ENCODE peak calls at places on chromosomes 3 and 15, in five cellular contexts. F is neural progenitor cell, T is PC-3, V is PC-9, W is GM23338. A is an unnamed sample.

GRCh38 chr3:114435733-114436132 is 141.9 kb downstream of the TIGIT start:
- DNase-seq in F (no peak), T (no peak), W (no peak), V (no peak), A (no peak)

GRCh38 chr15:65033659-65034269 is 4.3 kb upstream of the MTFMT start:
- DNase-seq in T (peak; percentile 40), F (peak; percentile 56), W (peak; percentile 66), V (no peak), A (peak; percentile 61)

GRCh38 chr3:132414841-132415240 is 2.5 kb upstream of the DNAJC13 start:
- DNase-seq in T (no peak), V (no peak), F (no peak), W (no peak), A (no peak)

GRCh38 chr3:38457111-38458003 is 3.7 kb downstream of the ACVR2B start:
- DNase-seq in T (no peak), W (peak; percentile 33), V (no peak), F (no peak), A (no peak)

GRCh38 chr3:126699011-126699410 is 5.0 kb upstream of the CHCHD6 start:
- DNase-seq in W (no peak), T (no peak), F (no peak), V (no peak), A (no peak)

GRCh38 chr15:47404877-47405276 is 312.4 kb upstream of the SEMA6D start:
- DNase-seq in F (no peak), V (no peak), T (no peak), W (peak; percentile 16), A (no peak)

GRCh38 chr3:8307545-8308110 is 194.0 kb upstream of the LMCD1 start:
- DNase-seq in V (no peak), T (no peak), F (no peak), W (no peak), A (no peak)

GRCh38 chr3:134847349-134847748 is 52.3 kb downstream of the EPHB1 start:
- DNase-seq in F (no peak), W (no peak), T (no peak), V (no peak), A (no peak)

GRCh38 chr3:25043181-25043580 is 384.9 kb upstream of the RARB start:
- DNase-seq in T (no peak), V (no peak), W (no peak), F (no peak), A (no peak)

GRCh38 chr3:143737065-143737464 is 111.2 kb downstream of the SLC9A9 start:
- DNase-seq in T (peak; percentile 29), F (no peak), W (no peak), V (no peak), A (no peak)

GRCh38 chr3:10470666-10471336 is 34.6 kb downstream of the ATP2B2 start:
- DNase-seq in T (no peak), V (no peak), W (peak; percentile 87), F (peak; percentile 93), A (no peak)

GRCh38 chr15:100879461-100880138 is at the start of gene ALDH1A3:
- DNase-seq in F (peak; percentile 56), V (peak; percentile 70), T (peak; percentile 93), W (peak; percentile 56), A (peak; percentile 46)

GRCh38 chr3:77081240-77081661 is 41.4 kb downstream of the ROBO2 start:
- DNase-seq in F (no peak), T (peak; percentile 45), W (no peak), V (no peak), A (no peak)

GRCh38 chr15:87848012-87848411 is 408.5 kb downstream of the NTRK3 start:
- DNase-seq in V (no peak), T (no peak), W (no peak), F (no peak), A (no peak)

GRCh38 chr3:43490640-43491185 is 131.1 kb downstream of the ANO10 start:
- DNase-seq in W (no peak), T (no peak), F (no peak), V (no peak), A (no peak)

GRCh38 chr15:82709081-82709420 is 624 bp downstream of the AP3B2 start:
- DNase-seq in T (no peak), W (peak; percentile 81), V (no peak), F (no peak), A (no peak)

DNA sequence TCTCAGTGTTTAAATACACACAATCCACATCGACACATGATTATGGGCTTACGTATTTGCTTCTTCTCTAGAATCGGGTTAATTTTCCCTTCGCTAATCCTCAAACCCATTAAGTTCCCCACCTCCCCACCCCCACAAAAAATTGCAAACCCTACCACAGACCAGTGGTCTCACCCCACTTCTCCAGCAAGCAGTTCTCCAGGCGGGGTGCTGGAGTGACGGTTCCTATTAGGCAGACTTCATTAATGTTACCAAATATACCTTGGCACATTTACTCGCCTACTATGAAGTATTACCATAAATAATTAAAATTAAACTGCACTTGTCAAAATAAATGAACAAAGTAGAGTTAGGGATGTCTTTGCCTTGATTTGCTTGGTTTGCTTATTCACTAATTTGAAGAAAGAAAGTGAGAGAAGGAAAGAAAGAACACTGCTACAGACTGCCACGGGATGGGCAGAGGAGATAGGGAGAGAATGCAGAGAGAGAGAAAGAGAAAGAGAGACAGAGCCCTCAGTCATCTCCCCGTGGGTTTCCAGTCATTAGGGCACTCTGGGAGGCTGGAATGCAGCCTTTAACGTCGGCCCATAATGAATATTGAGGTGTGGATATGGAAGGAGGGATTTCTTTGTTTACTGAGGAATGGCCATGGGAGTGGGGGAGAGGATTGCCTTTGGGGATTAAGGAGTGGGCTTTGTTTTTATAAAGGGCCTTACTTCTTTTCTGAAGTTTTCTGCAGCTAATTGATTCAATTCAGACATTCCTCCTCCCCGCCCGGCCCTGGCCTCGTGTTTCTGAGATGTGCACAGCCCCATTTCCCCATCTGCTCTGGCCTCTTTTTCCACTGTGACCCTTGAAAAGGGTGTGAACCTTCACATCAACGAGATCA is 39.7 kb upstream of the POLG start:
- DNase-seq in W (peak; percentile 51), V (no peak), F (peak; percentile 46), T (no peak), A (no peak)
- TF ChIP-seq EZH2 in W (peak; percentile 86), V (no peak), F (peak; percentile 81), T (no peak), A (no peak)

DNA sequence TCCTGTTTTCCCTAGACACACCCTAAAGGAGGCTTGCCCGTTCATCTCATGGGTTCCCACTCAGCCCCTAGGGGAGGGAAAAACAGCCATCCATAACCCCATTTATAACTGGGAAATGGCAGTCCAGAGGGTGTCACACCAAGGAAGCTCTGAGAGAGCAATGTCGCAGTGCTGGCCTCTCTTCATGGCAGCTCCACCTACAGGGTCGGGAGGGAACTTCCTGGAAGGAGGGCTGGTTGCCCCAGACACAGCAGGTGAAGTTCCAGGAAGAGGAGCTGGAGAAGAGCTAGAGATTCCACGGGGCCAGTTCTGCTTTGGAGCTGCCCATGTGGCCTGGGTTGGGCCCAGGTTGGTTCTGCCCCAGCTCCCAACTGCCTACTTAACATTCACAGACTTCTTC is 22.3 kb upstream of the LINGO1 start:
- DNase-seq in F (peak; percentile 66), W (peak; percentile 86), T (peak; percentile 39), V (no peak), A (no peak)
- TF ChIP-seq CTCF in F (peak; percentile 59), W (peak; percentile 79), T (peak; percentile 54), V (peak; percentile 59), A (peak; percentile 40)

DNA sequence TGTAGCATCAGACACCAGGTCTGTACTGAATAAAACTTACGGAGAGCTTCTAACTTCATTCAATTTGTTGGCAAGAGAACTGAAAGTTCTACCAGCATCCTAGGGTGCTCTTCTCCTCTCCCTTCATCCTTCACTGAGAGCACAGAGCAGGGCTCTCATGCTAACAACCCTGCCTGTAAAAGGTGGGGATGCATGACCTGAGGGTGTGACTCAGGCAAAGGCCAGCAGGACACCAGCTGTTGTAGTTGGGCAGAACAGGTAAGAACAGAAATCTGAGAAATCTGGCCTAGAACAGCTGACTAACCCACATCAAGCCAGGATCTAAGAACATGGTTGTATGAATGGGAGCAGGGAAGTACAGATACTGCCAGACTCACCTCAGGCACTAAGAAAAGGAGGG is 64.2 kb downstream of the MYLK start:
- DNase-seq in F (no peak), V (no peak), T (no peak), W (no peak), A (no peak)
- H3F3A ChIP-seq in F (no peaks in the 10 kb centered on the region), V (peaks cover 13% of the 10 kb centered on the region), T (no peaks in the 10 kb centered on the region), W (no peaks in the 10 kb centered on the region), A (no peaks in the 10 kb centered on the region)

DNA sequence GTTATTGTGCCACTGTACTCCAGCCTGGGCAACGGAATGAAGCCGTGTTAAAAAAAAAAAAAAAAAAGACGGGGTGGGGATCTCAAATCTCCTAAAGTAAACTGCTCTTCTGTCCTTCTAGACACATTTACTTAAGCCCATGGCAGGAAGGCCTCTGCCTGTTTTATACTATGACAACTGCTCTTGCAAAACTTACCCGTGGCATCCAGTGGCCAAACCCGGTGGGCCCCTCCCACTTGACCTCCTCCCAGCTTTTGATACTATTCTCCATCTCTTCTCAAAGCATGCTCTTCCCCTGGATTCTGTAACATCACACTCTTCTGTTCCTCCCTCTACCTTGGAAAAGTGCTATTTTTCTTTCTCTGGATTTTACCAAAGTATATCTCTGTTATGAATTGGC is 112.2 kb downstream of the RFTN1 start:
- DNase-seq in W (no peak), T (no peak), F (no peak), V (no peak), A (no peak)
- TF ChIP-seq EZH2 in W (no peak), T (no peak), F (no peak), V (no peak), A (no peak)

GRCh38 chr15:84657748-84658079 is 285 bp downstream of the NMB start:
- DNase-seq in F (no peak), T (no peak), W (peak; percentile 24), V (no peak), A (no peak)

GRCh38 chr15:84653584-84653909 is 536 bp downstream of the WDR73 start:
- DNase-seq in V (no peak), F (no peak), W (no peak), T (no peak), A (no peak)

GRCh38 chr15:84653910-84654688 is at the start of gene WDR73:
- DNase-seq in V (peak; percentile 82), F (peak; percentile 98), W (peak; percentile 97), T (peak; percentile 93), A (peak; percentile 96)

GRCh38 chr15:84656972-84657371 is 1.0 kb downstream of the NMB start:
- DNase-seq in W (no peak), V (no peak), F (no peak), T (no peak), A (no peak)

GRCh38 chr15:84654689-84655453 is 788 bp upstream of the WDR73 start:
- DNase-seq in F (peak; percentile 93), W (peak; percentile 94), T (peak; percentile 82), V (peak; percentile 68), A (peak; percentile 82)
- TF ChIP-seq CTCF in F (peak; percentile 64), W (peak; percentile 82), T (peak; percentile 76), V (peak; percentile 77), A (peak; percentile 73)

DNA sequence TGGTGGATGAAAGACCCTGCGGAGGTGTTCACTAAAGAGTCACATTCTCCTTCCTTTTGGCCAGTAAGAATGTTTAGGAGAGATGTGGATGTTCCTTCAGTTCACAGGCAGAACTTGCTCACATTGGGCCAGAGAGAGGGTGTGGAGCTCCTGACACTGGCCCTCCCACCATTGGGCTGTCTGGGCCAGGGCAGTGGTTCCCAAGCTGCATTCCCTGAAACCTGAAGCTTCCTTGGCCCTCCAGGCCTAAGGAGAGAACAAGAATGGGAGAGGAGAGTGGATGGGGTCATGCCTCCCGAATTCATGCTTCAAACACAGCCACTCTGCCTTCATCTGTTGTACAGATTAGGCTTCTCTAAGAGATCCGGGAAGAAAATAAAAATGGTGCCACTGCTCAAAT is 257.4 kb downstream of the RORA start:
- DNase-seq in W (no peak), T (no peak), F (no peak), V (no peak), A (no peak)
- H3F3A ChIP-seq in W (no peaks in the 10 kb centered on the region), T (no peaks in the 10 kb centered on the region), F (no peaks in the 10 kb centered on the region), V (peaks cover 5% of the 10 kb centered on the region), A (no peaks in the 10 kb centered on the region)